ENCODE peak calls at places on chromosomes 6 and 20, in seven cellular contexts. K, G, V, S, E, W and O are unnamed samples.

GRCh38 chr6:136079701-136080565 is 170.2 kb downstream of the MTFR2 start:
- DNase-seq in K (no peak), G (no peak), V (no peak), S (no peak), E (no peak), W (no peak), O (no peak)

GRCh38 chr20:57672164-57672563 is 37.7 kb downstream of the PMEPA1 start:
- DNase-seq in K (peak), G (no peak), V (no peak), S (no peak), E (no peak), W (no peak), O (no peak)

GRCh38 chr6:112086744-112087135 is 542 bp downstream of the TUBE1 start:
- DNase-seq in K (peak), G (peak), V (no peak), S (no peak), E (no peak), W (no peak), O (peak)

GRCh38 chr6:82067021-82067420 is 180.5 kb downstream of the IBTK start:
- DNase-seq in K (no peak), G (no peak), V (no peak), S (no peak), E (no peak), W (no peak), O (no peak)

GRCh38 chr6:4613795-4614194 is 162.4 kb upstream of the CDYL start:
- DNase-seq in K (no peak), G (no peak), V (no peak), S (no peak), E (no peak), W (no peak), O (no peak)

GRCh38 chr6:32126880-32127279 is 1.2 kb downstream of the ATF6B start:
- DNase-seq in K (no peak), G (no peak), V (no peak), S (no peak), E (no peak), W (no peak), O (no peak)

GRCh38 chr6:86723729-86724128 is 213.6 kb upstream of the HTR1E start:
- DNase-seq in K (no peak), G (no peak), V (no peak), S (no peak), E (no peak), W (no peak), O (no peak)

GRCh38 chr20:49508435-49509199 is 26.1 kb upstream of the KCNB1 start:
- DNase-seq in K (peak), G (peak), V (peak), S (no peak), E (peak), W (no peak), O (peak)

GRCh38 chr20:49450281-49450707 is 32.2 kb downstream of the KCNB1 start:
- DNase-seq in K (peak), G (no peak), V (no peak), S (no peak), E (peak), W (no peak), O (no peak)

GRCh38 chr6:37557645-37558114 is 58.0 kb upstream of the CCDC167 start:
- DNase-seq in K (no peak), G (no peak), V (no peak), S (no peak), E (no peak), W (no peak), O (no peak)

GRCh38 chr20:58571942-58572666 is 56.9 kb upstream of the APCDD1L start:
- DNase-seq in K (no peak), G (no peak), V (no peak), S (no peak), E (no peak), W (no peak), O (no peak)

GRCh38 chr6:73476722-73477121 is 15.2 kb downstream of the MTO1 start:
- DNase-seq in K (no peak), G (no peak), V (no peak), S (no peak), E (no peak), W (peak), O (no peak)

GRCh38 chr6:87824813-87825475 is 122.9 kb upstream of the AKIRIN2 start:
- DNase-seq in K (no peak), G (no peak), V (no peak), S (no peak), E (no peak), W (no peak), O (no peak)

GRCh38 chr6:75932067-75932466 is 140.4 kb downstream of the IMPG1 start:
- DNase-seq in K (peak), G (peak), V (no peak), S (no peak), E (peak), W (no peak), O (peak)

GRCh38 chr20:62885808-62886708 is 24.4 kb upstream of the TCFL5 start:
- DNase-seq in K (no peak), G (no peak), V (no peak), S (no peak), E (no peak), W (no peak), O (no peak)

GRCh38 chr6:24763578-24763977 is 11.2 kb upstream of the GMNN start:
- DNase-seq in K (peak), G (no peak), V (no peak), S (no peak), E (no peak), W (no peak), O (no peak)